ENCODE peak calls at places on chromosomes 1 and 21, in seven cellular contexts. M is dermis microvascular lymphatic vessel endothelial cell; H is HCEC 1CT; T is activated naive CD8-positive, alpha-beta T cell treated with anti-CD3 and anti-CD28 coated beads, Interleukin-2, amount 50 U/mL, for 24 hours; A is activated naive CD4-positive, alpha-beta T cell; X is stimulated activated CD8-positive, alpha-beta memory T cell treated with anti-CD3 and anti-CD28 coated beads, Interleukin-15, amount 100 ng/mL, for 1 hour; L is ACHN. W is an unnamed sample.

GRCh38 chr1:109187127-109187526 is 26.6 kb upstream of the SARS1 start:
- DNase-seq in H (no peak), M (no peak), T (no peak), L (no peak), A (no peak), X (no peak), W (no peak)

GRCh38 chr1:215710340-215710971 is 143.4 kb downstream of the KCTD3 start:
- DNase-seq in A (no peak), H (peak), L (peak), T (peak), M (peak), X (no peak), W (no peak)

GRCh38 chr1:153805042-153805745 is 30.0 kb downstream of the SLC27A3 start:
- DNase-seq in X (peak), A (no peak), T (peak), H (peak), M (no peak), L (peak), W (peak)

GRCh38 chr1:202798792-202799331 is 9.4 kb downstream of the KDM5B start:
- DNase-seq in L (no peak), M (no peak), H (no peak), A (no peak), T (no peak), X (no peak), W (peak)

GRCh38 chr1:91693542-91693941 is 192.4 kb downstream of the TGFBR3 start:
- DNase-seq in H (peak), X (no peak), T (no peak), A (no peak), M (no peak), L (no peak), W (no peak)

GRCh38 chr1:116066868-116067563 is 44.2 kb upstream of the MAB21L3 start:
- DNase-seq in H (peak), T (no peak), X (no peak), M (no peak), A (no peak), L (no peak), W (no peak)

GRCh38 chr1:161216945-161217712 is 2.0 kb downstream of the FCER1G start:
- DNase-seq in X (no peak), M (no peak), H (peak), L (peak), T (no peak), A (no peak), W (no peak)

GRCh38 chr1:76713535-76713934 is 153.7 kb upstream of the ST6GALNAC5 start:
- DNase-seq in T (no peak), M (no peak), X (no peak), L (no peak), A (no peak), H (no peak), W (no peak)

GRCh38 chr1:1211541-1212511 is 2.1 kb downstream of the TNFRSF4 start:
- DNase-seq in T (no peak), M (no peak), L (no peak), H (no peak), X (no peak), A (no peak), W (no peak)

GRCh38 chr21:45612096-45613019 is 31.2 kb upstream of the PCBP3 start:
- DNase-seq in L (peak), H (peak), T (no peak), M (no peak), X (no peak), A (no peak), W (peak)

GRCh38 chr1:12112711-12113161 is 49.6 kb downstream of the TNFRSF8 start:
- DNase-seq in M (no peak), L (no peak), H (no peak), T (no peak), A (no peak), X (no peak), W (no peak)

GRCh38 chr1:1832820-1833219 is 54.5 kb upstream of the NADK start:
- DNase-seq in A (no peak), M (no peak), L (no peak), X (no peak), H (no peak), T (no peak), W (no peak)

GRCh38 chr1:167412072-167412471 is 106.3 kb downstream of the CD247 start:
- DNase-seq in M (no peak), X (no peak), T (no peak), A (no peak), H (no peak), L (no peak), W (no peak)

GRCh38 chr1:237961710-237962109 is 71.0 kb upstream of the ZP4 start:
- DNase-seq in H (no peak), X (no peak), L (no peak), M (no peak), A (no peak), T (no peak), W (no peak)

GRCh38 chr1:112093372-112093694 is 103.9 kb upstream of the KCND3 start:
- DNase-seq in M (no peak), H (no peak), L (no peak), T (no peak), X (no peak), A (no peak), W (no peak)

GRCh38 chr1:62222321-62222720 is 27.7 kb downstream of the L1TD1 start:
- DNase-seq in M (no peak), H (no peak), X (no peak), A (no peak), T (no peak), L (no peak), W (no peak)

GRCh38 chr1:11521605-11522399 is 42.8 kb downstream of the DISP3 start:
- DNase-seq in L (no peak), T (no peak), X (no peak), A (no peak), M (no peak), H (no peak), W (no peak)

GRCh38 chr1:172480421-172480820 is 36.6 kb upstream of the PIGC start:
- DNase-seq in A (no peak), H (no peak), X (no peak), M (no peak), L (no peak), T (no peak), W (no peak)

GRCh38 chr21:27359141-27359540 is 392.3 kb upstream of the ADAMTS5 start:
- DNase-seq in L (no peak), X (no peak), H (peak), M (no peak), T (no peak), A (no peak), W (no peak)

GRCh38 chr1:194474701-194475100 is 1288.3 kb upstream of the B3GALT2 start:
- DNase-seq in T (no peak), H (no peak), A (no peak), M (no peak), L (no peak), X (no peak), W (no peak)

GRCh38 chr1:109984190-109984455 is 442 bp upstream of the AHCYL1 start:
- DNase-seq in M (no peak), L (no peak), A (no peak), T (no peak), H (peak), X (no peak), W (no peak)

GRCh38 chr1:108841703-108842102 is 15.2 kb downstream of the AKNAD1 start:
- DNase-seq in H (peak), X (no peak), T (no peak), M (no peak), L (no peak), A (no peak), W (no peak)

GRCh38 chr1:56315293-56315942 is 263.9 kb downstream of the PLPP3 start:
- DNase-seq in H (no peak), L (no peak), X (no peak), A (no peak), M (no peak), T (no peak), W (no peak)

GRCh38 chr1:204410764-204411450 is 710 bp downstream of the PPP1R15B start:
- DNase-seq in X (no peak), M (no peak), L (peak), A (no peak), T (no peak), H (peak), W (peak)

GRCh38 chr1:79235221-79236002 is 228.9 kb upstream of the ADGRL4 start:
- DNase-seq in M (no peak), L (no peak), H (peak), T (no peak), X (no peak), A (no peak), W (no peak)

GRCh38 chr1:199279107-199279506 is 640.3 kb downstream of the PTPRC start:
- DNase-seq in A (no peak), T (no peak), M (no peak), H (peak), L (no peak), X (no peak), W (no peak)

GRCh38 chr1:109975718-109976117 is 8.8 kb upstream of the AHCYL1 start:
- DNase-seq in X (no peak), A (no peak), T (no peak), L (peak), H (peak), M (no peak), W (no peak)

GRCh38 chr1:13899856-13900255 is 199.9 kb downstream of the PRDM2 start:
- DNase-seq in X (no peak), L (no peak), T (no peak), A (no peak), H (no peak), M (no peak), W (no peak)

GRCh38 chr1:223711173-223711572 is 1.2 kb upstream of the CAPN2 start:
- DNase-seq in H (no peak), X (no peak), T (no peak), A (no peak), M (no peak), L (no peak), W (no peak)